ENCODE peak calls at places on chromosomes 3 and 15, in six cellular contexts. E is GM23248; P is glutamatergic neuron; Y is activated CD4-positive, alpha-beta T cell treated with anti-CD3 and anti-CD28 coated beads, Interleukin-2, amount 10 ng/mL, durations not matched to agents 7 days and 5 days; V is stimulated activated CD4-positive, alpha-beta T cell treated with anti-CD3 and anti-CD28 coated beads, Interleukin-15, amount 100 ng/mL, for 1 hour; H is mesenteric fat pad. K is an unnamed sample.

GRCh38 chr3:58585994-58586393 is 8.8 kb upstream of the FAM107A start:
- DNase-seq in Y (no peak), H (no peak), P (no peak), V (no peak), E (peak), K (no peak)

GRCh38 chr15:54120949-54121463 is 142.8 kb downstream of the UNC13C start:
- DNase-seq in E (no peak), Y (no peak), P (no peak), V (no peak), H (no peak), K (no peak)

GRCh38 chr3:112078125-112079083 is 7.8 kb upstream of the C3orf52 start:
- DNase-seq in P (no peak), Y (no peak), H (no peak), V (no peak), E (no peak), K (no peak)

GRCh38 chr3:126472277-126473006 is 3.2 kb downstream of the ZXDC start:
- DNase-seq in Y (no peak), H (peak), E (peak), V (no peak), P (no peak), K (peak)

GRCh38 chr3:28915711-28916481 is 365.0 kb upstream of the RBMS3 start:
- DNase-seq in E (peak), Y (no peak), P (peak), V (no peak), H (no peak), K (no peak)

GRCh38 chr3:64766463-64766862 is 78.7 kb upstream of the ADAMTS9 start:
- DNase-seq in E (no peak), Y (no peak), H (no peak), V (no peak), P (no peak), K (no peak)

GRCh38 chr3:45034612-45035252 is 8.6 kb downstream of the CLEC3B start:
- DNase-seq in P (no peak), Y (peak), V (no peak), H (peak), E (no peak), K (no peak)

GRCh38 chr3:67357610-67358458 is 296.6 kb downstream of the SUCLG2 start:
- DNase-seq in Y (no peak), H (no peak), P (peak), V (no peak), E (peak), K (no peak)

GRCh38 chr15:74283366-74283765 is 47.2 kb downstream of the CCDC33 start:
- DNase-seq in V (no peak), P (no peak), E (no peak), Y (no peak), H (no peak), K (no peak)

GRCh38 chr3:68985391-68985790 is 28.1 kb downstream of the EOGT start:
- DNase-seq in H (no peak), E (peak), V (no peak), Y (no peak), P (no peak), K (no peak)

GRCh38 chr3:52912885-52913731 is 15.8 kb upstream of the STIMATE start:
- DNase-seq in H (no peak), P (no peak), Y (no peak), V (no peak), E (no peak), K (no peak)

GRCh38 chr3:45952456-45952855 is 9.2 kb downstream of the CXCR6 start:
- DNase-seq in Y (no peak), E (peak), H (peak), V (no peak), P (no peak), K (no peak)

GRCh38 chr3:58577269-58577821 is at the start of gene FAM107A:
- DNase-seq in Y (no peak), E (peak), H (no peak), P (no peak), V (no peak), K (no peak)

GRCh38 chr3:156551261-156551660 is 3.7 kb downstream of the SSR3 start:
- DNase-seq in E (peak), P (no peak), H (no peak), V (no peak), Y (no peak), K (no peak)

GRCh38 chr3:15097889-15098288 is 1.1 kb downstream of the RBSN start:
- DNase-seq in H (no peak), Y (peak), V (no peak), P (no peak), E (peak), K (no peak)

GRCh38 chr3:193016437-193016887 is 98.8 kb upstream of the MB21D2 start:
- DNase-seq in Y (no peak), E (no peak), P (no peak), V (no peak), H (no peak), K (no peak)

GRCh38 chr3:47158208-47158607 is 5.7 kb downstream of the SETD2 start:
- DNase-seq in P (no peak), Y (no peak), H (no peak), V (no peak), E (no peak), K (no peak)

GRCh38 chr15:31409196-31409595 is 82.6 kb downstream of the KLF13 start:
- DNase-seq in V (no peak), E (no peak), P (no peak), H (no peak), Y (no peak), K (no peak)

GRCh38 chr3:82163907-82164520 is 402.6 kb upstream of the GBE1 start:
- DNase-seq in H (no peak), E (peak), V (no peak), Y (no peak), P (no peak), K (no peak)

GRCh38 chr15:66105286-66105984 is 148.1 kb downstream of the MEGF11 start:
- DNase-seq in V (no peak), P (no peak), E (no peak), Y (no peak), H (no peak), K (peak)

GRCh38 chr3:150314248-150315027 is 93.7 kb upstream of the TSC22D2 start:
- DNase-seq in E (no peak), V (no peak), P (no peak), H (no peak), Y (no peak), K (no peak)

GRCh38 chr3:74377701-74378100 is 236.8 kb downstream of the CNTN3 start:
- DNase-seq in E (no peak), H (no peak), V (no peak), Y (no peak), P (no peak), K (no peak)

GRCh38 chr3:49802719-49803463 is at the start of gene INKA1:
- DNase-seq in Y (peak), V (peak), H (peak), P (peak), E (peak), K (peak)

GRCh38 chr3:34183581-34184313 is 385.3 kb downstream of the PDCD6IP start:
- DNase-seq in H (no peak), V (no peak), P (no peak), Y (no peak), E (no peak), K (no peak)

GRCh38 chr3:57949779-57950618 is 58.2 kb upstream of the FLNB start:
- DNase-seq in P (no peak), V (no peak), Y (no peak), E (peak), H (peak), K (no peak)

GRCh38 chr3:153221748-153222162 is 59.7 kb downstream of the RAP2B start:
- DNase-seq in V (no peak), P (no peak), Y (peak), H (no peak), E (peak), K (peak)

GRCh38 chr3:53231532-53232511 is 24.0 kb downstream of the TKT start:
- DNase-seq in V (no peak), H (no peak), E (no peak), Y (no peak), P (no peak), K (no peak)

GRCh38 chr3:102183186-102183585 is 251.6 kb upstream of the ZPLD1 start:
- DNase-seq in H (no peak), Y (no peak), E (no peak), P (no peak), V (no peak), K (no peak)

GRCh38 chr15:99403597-99403996 is 152.3 kb downstream of the LRRC28 start:
- DNase-seq in E (peak), Y (no peak), P (no peak), H (no peak), V (no peak), K (no peak)

GRCh38 chr3:171807129-171807675 is 3.1 kb downstream of the PLD1 start:
- DNase-seq in Y (no peak), P (no peak), E (no peak), V (no peak), H (no peak), K (no peak)

GRCh38 chr3:156742401-156742800 is 68.0 kb downstream of the TIPARP start:
- DNase-seq in E (no peak), H (no peak), Y (no peak), V (no peak), P (no peak), K (no peak)

GRCh38 chr15:89096664-89097063 is 8.4 kb downstream of the ABHD2 start:
- DNase-seq in H (no peak), V (no peak), Y (no peak), E (no peak), P (no peak), K (no peak)

GRCh38 chr15:91947370-91947769 is 93.9 kb downstream of the SLCO3A1 start:
- DNase-seq in Y (no peak), P (no peak), E (no peak), V (no peak), H (no peak), K (no peak)

GRCh38 chr3:48820626-48821324 is 26.9 kb downstream of the PRKAR2A start:
- DNase-seq in V (no peak), E (peak), P (no peak), H (no peak), Y (no peak), K (no peak)

GRCh38 chr15:29917600-29918597 is 95.6 kb upstream of the TJP1 start:
- DNase-seq in Y (no peak), E (peak), H (no peak), P (no peak), V (no peak), K (no peak)

K was measured in RWPE2.